ENCODE peak calls at places on chromosomes 7 and 10, in four cellular contexts. One of them, this sample, is unnamed.

GRCh38 chr7:41724996-41725395 is 22.1 kb upstream of the INHBA start:
- DNase-seq in stimulated activated CD8-positive, alpha-beta memory T cell treated with anti-CD3 and anti-CD28 coated beads, Interleukin-12 subunit alpha, Interleukin-12 subunit beta, amount 100 ng/mL, for 1 hour: no peak
- DNase-seq in glomerular endothelial cell: no peak
- DNase-seq in psoas muscle: no peak
- DNase-seq in this sample: no peak

GRCh38 chr7:57646219-57646900 is 196.4 kb downstream of the ZNF716 start:
- DNase-seq in stimulated activated CD8-positive, alpha-beta memory T cell treated with anti-CD3 and anti-CD28 coated beads, Interleukin-12 subunit alpha, Interleukin-12 subunit beta, amount 100 ng/mL, for 1 hour: no peak
- DNase-seq in psoas muscle: no peak
- DNase-seq in glomerular endothelial cell: no peak
- DNase-seq in this sample: no peak

GRCh38 chr10:84375011-84375410 is 46.6 kb downstream of the CCSER2 start:
- DNase-seq in psoas muscle: no peak
- DNase-seq in stimulated activated CD8-positive, alpha-beta memory T cell treated with anti-CD3 and anti-CD28 coated beads, Interleukin-12 subunit alpha, Interleukin-12 subunit beta, amount 100 ng/mL, for 1 hour: peak; percentile 15
- DNase-seq in glomerular endothelial cell: peak; percentile 73
- DNase-seq in this sample: no peak

GRCh38 chr7:139720705-139721231 is 57.0 kb downstream of the HIPK2 start:
- DNase-seq in psoas muscle: no peak
- DNase-seq in glomerular endothelial cell: no peak
- DNase-seq in stimulated activated CD8-positive, alpha-beta memory T cell treated with anti-CD3 and anti-CD28 coated beads, Interleukin-12 subunit alpha, Interleukin-12 subunit beta, amount 100 ng/mL, for 1 hour: no peak
- DNase-seq in this sample: no peak

GRCh38 chr7:74429153-74429747 is 24.5 kb upstream of the GTF2IRD1 start:
- DNase-seq in psoas muscle: no peak
- DNase-seq in glomerular endothelial cell: no peak
- DNase-seq in stimulated activated CD8-positive, alpha-beta memory T cell treated with anti-CD3 and anti-CD28 coated beads, Interleukin-12 subunit alpha, Interleukin-12 subunit beta, amount 100 ng/mL, for 1 hour: no peak
- DNase-seq in this sample: no peak

GRCh38 chr7:30909431-30909830 is 2.2 kb upstream of the AQP1 start:
- DNase-seq in stimulated activated CD8-positive, alpha-beta memory T cell treated with anti-CD3 and anti-CD28 coated beads, Interleukin-12 subunit alpha, Interleukin-12 subunit beta, amount 100 ng/mL, for 1 hour: no peak
- DNase-seq in psoas muscle: no peak
- DNase-seq in glomerular endothelial cell: no peak
- DNase-seq in this sample: no peak

GRCh38 chr7:2040893-2041270 is 191.9 kb downstream of the MAD1L1 start:
- DNase-seq in psoas muscle: peak; percentile 19
- DNase-seq in glomerular endothelial cell: no peak
- DNase-seq in stimulated activated CD8-positive, alpha-beta memory T cell treated with anti-CD3 and anti-CD28 coated beads, Interleukin-12 subunit alpha, Interleukin-12 subunit beta, amount 100 ng/mL, for 1 hour: no peak
- DNase-seq in this sample: no peak

GRCh38 chr7:27697861-27698430 is 35.3 kb upstream of the HIBADH start:
- DNase-seq in stimulated activated CD8-positive, alpha-beta memory T cell treated with anti-CD3 and anti-CD28 coated beads, Interleukin-12 subunit alpha, Interleukin-12 subunit beta, amount 100 ng/mL, for 1 hour: no peak
- DNase-seq in glomerular endothelial cell: no peak
- DNase-seq in psoas muscle: no peak
- DNase-seq in this sample: peak; percentile 13

GRCh38 chr10:68869623-68870022 is 31.5 kb upstream of the DDX50 start:
- DNase-seq in stimulated activated CD8-positive, alpha-beta memory T cell treated with anti-CD3 and anti-CD28 coated beads, Interleukin-12 subunit alpha, Interleukin-12 subunit beta, amount 100 ng/mL, for 1 hour: no peak
- DNase-seq in psoas muscle: no peak
- DNase-seq in glomerular endothelial cell: no peak
- DNase-seq in this sample: no peak

GRCh38 chr10:11439523-11440053 is 171.9 kb downstream of the USP6NL start:
- DNase-seq in stimulated activated CD8-positive, alpha-beta memory T cell treated with anti-CD3 and anti-CD28 coated beads, Interleukin-12 subunit alpha, Interleukin-12 subunit beta, amount 100 ng/mL, for 1 hour: no peak
- DNase-seq in psoas muscle: no peak
- DNase-seq in glomerular endothelial cell: no peak
- DNase-seq in this sample: no peak

GRCh38 chr10:119517235-119518141 is 25.0 kb downstream of the RGS10 start:
- DNase-seq in stimulated activated CD8-positive, alpha-beta memory T cell treated with anti-CD3 and anti-CD28 coated beads, Interleukin-12 subunit alpha, Interleukin-12 subunit beta, amount 100 ng/mL, for 1 hour: no peak
- DNase-seq in glomerular endothelial cell: no peak
- DNase-seq in psoas muscle: no peak
- DNase-seq in this sample: no peak

GRCh38 chr10:82953909-82954308 is 1078.9 kb downstream of the NRG3 start:
- DNase-seq in psoas muscle: no peak
- DNase-seq in stimulated activated CD8-positive, alpha-beta memory T cell treated with anti-CD3 and anti-CD28 coated beads, Interleukin-12 subunit alpha, Interleukin-12 subunit beta, amount 100 ng/mL, for 1 hour: no peak
- DNase-seq in glomerular endothelial cell: no peak
- DNase-seq in this sample: no peak

GRCh38 chr7:131080754-131081153 is 246.9 kb upstream of the MKLN1 start:
- DNase-seq in psoas muscle: no peak
- DNase-seq in glomerular endothelial cell: no peak
- DNase-seq in stimulated activated CD8-positive, alpha-beta memory T cell treated with anti-CD3 and anti-CD28 coated beads, Interleukin-12 subunit alpha, Interleukin-12 subunit beta, amount 100 ng/mL, for 1 hour: no peak
- DNase-seq in this sample: no peak

GRCh38 chr10:70477661-70478162 is 855 bp upstream of the PALD1 start:
- DNase-seq in glomerular endothelial cell: no peak
- DNase-seq in psoas muscle: peak; percentile 63
- DNase-seq in stimulated activated CD8-positive, alpha-beta memory T cell treated with anti-CD3 and anti-CD28 coated beads, Interleukin-12 subunit alpha, Interleukin-12 subunit beta, amount 100 ng/mL, for 1 hour: peak; percentile 67
- DNase-seq in this sample: no peak

GRCh38 chr10:101669181-101669580 is 25.8 kb downstream of the FBXW4 start:
- DNase-seq in stimulated activated CD8-positive, alpha-beta memory T cell treated with anti-CD3 and anti-CD28 coated beads, Interleukin-12 subunit alpha, Interleukin-12 subunit beta, amount 100 ng/mL, for 1 hour: no peak
- DNase-seq in glomerular endothelial cell: no peak
- DNase-seq in psoas muscle: no peak
- DNase-seq in this sample: no peak

GRCh38 chr7:80450621-80451308 is 61.1 kb downstream of the GNAT3 start:
- DNase-seq in stimulated activated CD8-positive, alpha-beta memory T cell treated with anti-CD3 and anti-CD28 coated beads, Interleukin-12 subunit alpha, Interleukin-12 subunit beta, amount 100 ng/mL, for 1 hour: no peak
- DNase-seq in glomerular endothelial cell: no peak
- DNase-seq in psoas muscle: no peak
- DNase-seq in this sample: no peak

GRCh38 chr10:60428387-60428737 is 38.7 kb upstream of the ANK3 start:
- DNase-seq in psoas muscle: no peak
- DNase-seq in glomerular endothelial cell: no peak
- DNase-seq in stimulated activated CD8-positive, alpha-beta memory T cell treated with anti-CD3 and anti-CD28 coated beads, Interleukin-12 subunit alpha, Interleukin-12 subunit beta, amount 100 ng/mL, for 1 hour: no peak
- DNase-seq in this sample: no peak

GRCh38 chr7:3069767-3070449 is 26.2 kb upstream of the CARD11 start:
- DNase-seq in stimulated activated CD8-positive, alpha-beta memory T cell treated with anti-CD3 and anti-CD28 coated beads, Interleukin-12 subunit alpha, Interleukin-12 subunit beta, amount 100 ng/mL, for 1 hour: no peak
- DNase-seq in glomerular endothelial cell: no peak
- DNase-seq in psoas muscle: no peak
- DNase-seq in this sample: no peak

GRCh38 chr7:43577485-43577951 is 5.4 kb upstream of the STK17A start:
- DNase-seq in glomerular endothelial cell: no peak
- DNase-seq in psoas muscle: no peak
- DNase-seq in stimulated activated CD8-positive, alpha-beta memory T cell treated with anti-CD3 and anti-CD28 coated beads, Interleukin-12 subunit alpha, Interleukin-12 subunit beta, amount 100 ng/mL, for 1 hour: no peak
- DNase-seq in this sample: no peak

GRCh38 chr10:91887075-91887899 is 22.0 kb downstream of the FGFBP3 start:
- DNase-seq in glomerular endothelial cell: no peak
- DNase-seq in stimulated activated CD8-positive, alpha-beta memory T cell treated with anti-CD3 and anti-CD28 coated beads, Interleukin-12 subunit alpha, Interleukin-12 subunit beta, amount 100 ng/mL, for 1 hour: no peak
- DNase-seq in psoas muscle: peak; percentile 57
- DNase-seq in this sample: no peak

GRCh38 chr7:74489997-74490396 is 36.3 kb downstream of the GTF2IRD1 start:
- DNase-seq in glomerular endothelial cell: no peak
- DNase-seq in psoas muscle: no peak
- DNase-seq in stimulated activated CD8-positive, alpha-beta memory T cell treated with anti-CD3 and anti-CD28 coated beads, Interleukin-12 subunit alpha, Interleukin-12 subunit beta, amount 100 ng/mL, for 1 hour: no peak
- DNase-seq in this sample: no peak

GRCh38 chr7:17937506-17938115 is 2.7 kb downstream of the SNX13 start:
- DNase-seq in stimulated activated CD8-positive, alpha-beta memory T cell treated with anti-CD3 and anti-CD28 coated beads, Interleukin-12 subunit alpha, Interleukin-12 subunit beta, amount 100 ng/mL, for 1 hour: no peak
- DNase-seq in glomerular endothelial cell: no peak
- DNase-seq in psoas muscle: no peak
- DNase-seq in this sample: no peak

GRCh38 chr7:116122972-116123595 is 87.3 kb upstream of the TES start:
- DNase-seq in glomerular endothelial cell: peak; percentile 29
- DNase-seq in psoas muscle: no peak
- DNase-seq in stimulated activated CD8-positive, alpha-beta memory T cell treated with anti-CD3 and anti-CD28 coated beads, Interleukin-12 subunit alpha, Interleukin-12 subunit beta, amount 100 ng/mL, for 1 hour: no peak
- DNase-seq in this sample: no peak

GRCh38 chr7:42084263-42084662 is 152.7 kb downstream of the GLI3 start:
- DNase-seq in psoas muscle: no peak
- DNase-seq in stimulated activated CD8-positive, alpha-beta memory T cell treated with anti-CD3 and anti-CD28 coated beads, Interleukin-12 subunit alpha, Interleukin-12 subunit beta, amount 100 ng/mL, for 1 hour: no peak
- DNase-seq in glomerular endothelial cell: no peak
- DNase-seq in this sample: no peak

This sample was measured in esophagus squamous epithelium.